ENCODE peak calls at places on chromosomes 13 and 19, in six cellular contexts. E, T, J, W, A and C are unnamed samples.

GRCh38 chr13:99941911-99942310 is 29.7 kb downstream of the ZIC5 start:
- DNase-seq in T (no peak), J (no peak), W (no peak), E (no peak), A (no peak), C (no peak)

GRCh38 chr19:44356383-44357111 is at the start of gene ZNF112:
- DNase-seq in W (peak), T (peak), J (peak), A (peak), E (peak), C (peak)

GRCh38 chr19:38735257-38735686 is 9.0 kb downstream of the CAPN12 start:
- DNase-seq in E (peak), W (no peak), J (no peak), T (no peak), A (peak), C (peak)

GRCh38 chr13:74132768-74133656 is 1.2 kb downstream of the KLF12 start:
- DNase-seq in W (peak), T (peak), E (no peak), J (no peak), A (peak), C (no peak)

GRCh38 chr13:70964124-70964523 is 855.9 kb upstream of the KLHL1 start:
- DNase-seq in J (no peak), E (peak), T (peak), W (no peak), A (no peak), C (no peak)

GRCh38 chr19:29294343-29294811 is 81.4 kb upstream of the UQCRFS1 start:
- DNase-seq in A (no peak), W (no peak), J (no peak), E (no peak), T (no peak), C (no peak)

GRCh38 chr19:48660854-48661731 is 11.7 kb downstream of the NTN5 start:
- DNase-seq in A (peak), E (peak), W (peak), J (peak), T (peak), C (peak)

GRCh38 chr13:114313061-114313860 is 1.0 kb upstream of the CHAMP1 start:
- DNase-seq in A (no peak), T (peak), J (no peak), E (peak), W (peak), C (no peak)

GRCh38 chr13:49620170-49620621 is 8.1 kb upstream of the ARL11 start:
- DNase-seq in T (no peak), J (no peak), E (no peak), A (no peak), W (no peak), C (no peak)

GRCh38 chr13:76953921-76954320 is 5.6 kb downstream of the ACOD1 start:
- DNase-seq in T (no peak), W (no peak), A (no peak), E (no peak), J (no peak), C (no peak)

GRCh38 chr19:47056416-47056815 is 8.0 kb upstream of the TMEM160 start:
- DNase-seq in J (no peak), A (no peak), W (no peak), T (no peak), E (no peak), C (no peak)

GRCh38 chr19:45346449-45346848 is 5.9 kb downstream of the KLC3 start:
- DNase-seq in W (no peak), E (no peak), A (no peak), J (no peak), T (no peak), C (no peak)

GRCh38 chr13:30299746-30300145 is 7.6 kb downstream of the KATNAL1 start:
- DNase-seq in J (no peak), A (no peak), E (no peak), W (no peak), T (peak), C (no peak)

GRCh38 chr13:111044087-111044830 is 70.9 kb upstream of the ARHGEF7 start:
- DNase-seq in W (no peak), A (no peak), J (no peak), E (no peak), T (no peak), C (no peak)

GRCh38 chr13:53311561-53311960 is 282.9 kb downstream of the OLFM4 start:
- DNase-seq in W (no peak), A (no peak), J (no peak), E (no peak), T (no peak), C (no peak)

GRCh38 chr13:41587490-41587889 is 130.1 kb downstream of the RGCC start:
- DNase-seq in A (no peak), E (no peak), W (no peak), T (no peak), J (no peak), C (no peak)

GRCh38 chr13:110445722-110446569 is 115.6 kb downstream of the RAB20 start:
- DNase-seq in W (no peak), A (no peak), E (peak), T (no peak), J (no peak), C (no peak)

GRCh38 chr19:10271543-10272086 is 695 bp downstream of the ICAM1 start:
- DNase-seq in T (peak), W (peak), A (no peak), E (no peak), J (no peak), C (no peak)

GRCh38 chr13:80755925-80756324 is 415.0 kb upstream of the SPRY2 start:
- DNase-seq in J (no peak), T (no peak), E (no peak), A (no peak), W (no peak), C (no peak)

GRCh38 chr13:45521292-45521691 is 56.6 kb downstream of the COG3 start:
- DNase-seq in E (peak), A (no peak), T (peak), J (no peak), W (no peak), C (no peak)

GRCh38 chr13:64553411-64554129 is 2676.6 kb downstream of the PCDH9 start:
- DNase-seq in E (peak), T (peak), A (no peak), W (no peak), J (no peak), C (no peak)

GRCh38 chr13:59281453-59281852 is 882.3 kb downstream of the DIAPH3 start:
- DNase-seq in A (no peak), T (no peak), E (no peak), W (no peak), J (no peak), C (no peak)

GRCh38 chr13:19601749-19602725 is 31.4 kb upstream of the MPHOSPH8 start:
- DNase-seq in A (no peak), J (peak), E (peak), W (peak), T (peak), C (peak)

GRCh38 chr19:37505958-37506386 is 767 bp upstream of the ZNF793 start:
- DNase-seq in E (no peak), W (no peak), T (no peak), J (no peak), A (no peak), C (no peak)

GRCh38 chr19:2495130-2495641 is 19.3 kb downstream of the GADD45B start:
- DNase-seq in T (peak), J (peak), A (peak), E (peak), W (peak), C (peak)

GRCh38 chr19:36032251-36033104 is at the start of gene CLIP3:
- DNase-seq in E (no peak), J (no peak), A (peak), T (peak), W (peak), C (peak)

GRCh38 chr13:98105929-98106336 is 37.0 kb upstream of the FARP1 start:
- DNase-seq in T (peak), A (no peak), E (peak), W (peak), J (no peak), C (no peak)

GRCh38 chr19:23283925-23284324 is 33.7 kb upstream of the ZNF724 start:
- DNase-seq in T (peak), W (peak), J (peak), A (no peak), E (peak), C (peak)

GRCh38 chr13:112617754-112618375 is 29.9 kb upstream of the TUBGCP3 start:
- DNase-seq in A (no peak), J (no peak), T (no peak), E (no peak), W (no peak), C (no peak)

GRCh38 chr19:36201684-36202083 is 12.8 kb downstream of the ZNF565 start:
- DNase-seq in W (no peak), A (no peak), J (no peak), T (no peak), E (no peak), C (no peak)

GRCh38 chr13:31987071-31987470 is 44.5 kb upstream of the FRY start:
- DNase-seq in W (no peak), A (no peak), J (no peak), T (no peak), E (no peak), C (no peak)

GRCh38 chr13:23985846-23986245 is 88.5 kb upstream of the C1QTNF9B start:
- DNase-seq in T (no peak), J (no peak), A (no peak), W (no peak), E (no peak), C (no peak)

GRCh38 chr13:37925878-37926473 is 56.4 kb upstream of the TRPC4 start:
- DNase-seq in T (no peak), A (no peak), W (no peak), J (no peak), E (no peak), C (no peak)

GRCh38 chr19:3513198-3514140 is 7.4 kb downstream of the FZR1 start:
- DNase-seq in W (peak), A (no peak), E (no peak), T (peak), J (peak), C (no peak)

GRCh38 chr13:109790951-109791605 is 4.7 kb upstream of the IRS2 start:
- DNase-seq in A (no peak), E (peak), W (no peak), J (no peak), T (peak), C (no peak)

GRCh38 chr19:40411125-40411842 is 1.9 kb downstream of the PRX start:
- DNase-seq in W (no peak), J (no peak), A (peak), T (no peak), E (no peak), C (no peak)

GRCh38 chr13:52597676-52598075 is 44.6 kb upstream of the HNRNPA1L2 start:
- DNase-seq in T (no peak), J (no peak), W (no peak), A (no peak), E (no peak), C (no peak)

GRCh38 chr13:60227168-60227567 is 63.4 kb upstream of the DIAPH3 start:
- DNase-seq in T (peak), J (no peak), E (no peak), A (no peak), W (no peak), C (no peak)

GRCh38 chr13:22561581-22561980 is 619.2 kb upstream of the SGCG start:
- DNase-seq in E (no peak), J (no peak), T (no peak), A (no peak), W (no peak), C (no peak)

GRCh38 chr13:28584873-28585317 is 74.0 kb upstream of the POMP start:
- DNase-seq in W (no peak), E (peak), A (no peak), J (no peak), T (peak), C (no peak)

GRCh38 chr19:33403221-33403972 is 29.9 kb downstream of the CEBPG start:
- DNase-seq in E (no peak), T (no peak), J (peak), A (peak), W (peak), C (no peak)

GRCh38 chr19:33401683-33402420 is 28.3 kb downstream of the CEBPG start:
- DNase-seq in A (peak), T (no peak), W (peak), J (no peak), E (no peak), C (no peak)

GRCh38 chr19:33400856-33401682 is 27.6 kb downstream of the CEBPG start:
- DNase-seq in W (peak), A (peak), T (no peak), E (no peak), J (no peak), C (peak)

GRCh38 chr19:33403973-33404304 is 30.4 kb downstream of the CEBPG start:
- DNase-seq in E (no peak), J (no peak), W (no peak), A (no peak), T (no peak), C (no peak)

DNA sequence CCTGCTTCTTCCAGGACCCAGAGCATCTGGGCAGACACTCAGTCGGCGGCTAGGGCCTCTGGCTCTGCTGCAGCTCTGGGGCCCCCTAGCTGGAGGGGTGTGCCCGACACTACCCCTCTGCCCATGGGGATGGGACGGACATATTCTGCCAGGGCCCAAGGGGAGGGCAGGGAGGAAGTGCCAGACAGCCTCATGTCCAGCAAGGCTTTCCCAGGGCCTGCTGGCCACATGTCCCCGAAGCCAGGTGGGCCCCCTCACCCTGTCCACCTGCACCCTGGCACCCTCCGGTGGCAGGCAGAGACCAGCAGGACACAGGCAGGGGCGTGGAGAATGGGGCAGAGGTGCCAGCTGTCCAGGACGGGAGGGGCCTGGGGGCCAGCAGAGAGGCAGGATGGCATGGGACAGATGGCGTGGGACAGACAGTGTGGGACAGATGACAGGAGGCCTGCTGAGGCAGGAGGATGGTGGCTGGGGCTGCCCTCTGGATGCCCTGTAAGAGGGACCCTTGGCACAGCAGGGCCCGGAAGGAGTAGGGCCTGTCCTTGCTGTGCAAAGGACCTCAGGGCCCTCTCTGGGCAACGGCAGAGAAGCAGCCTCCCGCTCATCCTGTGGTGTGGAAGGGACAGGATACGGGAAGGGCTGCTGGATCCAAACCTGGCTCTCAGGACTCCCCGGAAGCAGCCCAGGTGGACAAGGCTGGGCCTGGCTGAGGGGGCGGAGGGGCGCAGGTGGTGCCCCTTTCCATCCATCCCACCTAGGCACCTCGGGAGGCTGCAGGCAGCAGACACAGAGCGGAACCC is 29.1 kb downstream of the CEBPG start:
- DNase-seq in A (peak), J (no peak), T (no peak), E (no peak), W (peak), C (no peak)
- TF ChIP-seq CTCF in A (peak), J (no peak), T (no peak), E (peak), W (no peak), C (no peak)

DNA sequence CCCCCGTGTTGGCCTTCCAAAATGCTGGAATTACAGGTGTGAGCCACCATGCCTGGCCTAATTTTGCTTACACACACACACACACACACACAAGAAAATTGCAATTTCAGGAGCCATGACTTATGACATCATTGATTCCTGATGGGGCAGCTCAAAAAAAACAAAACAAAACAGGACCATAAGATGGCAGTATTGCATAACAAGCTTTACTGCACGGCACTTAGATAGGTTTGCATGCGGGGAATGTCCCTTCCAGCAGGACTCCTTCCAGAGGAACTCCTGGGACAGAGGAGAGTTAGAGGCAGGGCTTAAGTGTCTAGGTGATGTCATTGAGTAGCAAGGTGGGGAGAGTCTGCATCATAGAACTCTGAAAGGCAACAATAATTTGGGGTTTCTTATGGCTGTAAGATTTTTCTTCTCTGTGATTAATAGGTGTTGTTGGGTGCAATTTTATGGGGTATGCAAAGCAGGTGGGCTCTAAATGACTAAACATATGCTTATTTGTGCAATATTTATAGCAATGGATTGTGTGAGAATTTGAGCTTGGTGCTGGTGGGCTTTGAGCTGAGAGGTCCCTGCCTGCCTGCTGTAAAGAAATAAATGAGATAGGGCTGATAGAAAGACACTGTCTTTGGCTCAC is 9.0 kb upstream of the ACSBG2 start:
- DNase-seq in E (peak), W (no peak), A (no peak), T (peak), J (no peak), C (no peak)
- TF ChIP-seq CTCF in E (peak), W (peak), A (peak), T (peak), J (peak), C (no peak)

GRCh38 chr19:12935071-12935470 is 1.6 kb upstream of the FARSA start:
- DNase-seq in A (no peak), J (no peak), T (no peak), E (no peak), W (no peak), C (no peak)

GRCh38 chr19:12933287-12934072 is at the start of gene FARSA:
- DNase-seq in E (peak), A (peak), J (peak), T (peak), W (peak), C (peak)

GRCh38 chr19:12924621-12925310 is 5.7 kb upstream of the SYCE2 start:
- DNase-seq in A (no peak), T (no peak), E (no peak), J (no peak), W (no peak), C (no peak)

GRCh38 chr19:12932392-12933286 is 872 bp downstream of the FARSA start:
- DNase-seq in J (no peak), T (no peak), A (no peak), E (peak), W (no peak), C (no peak)

GRCh38 chr19:12930002-12930645 is 3.4 kb downstream of the FARSA start:
- DNase-seq in W (no peak), A (no peak), J (no peak), T (no peak), E (no peak), C (no peak)
- TF ChIP-seq CTCF in W (no peak), A (no peak), J (no peak), T (no peak), E (peak), C (no peak)

GRCh38 chr19:13363235-13363634 is 143.0 kb downstream of the CACNA1A start:
- DNase-seq in E (no peak), T (no peak), A (no peak), J (no peak), W (no peak), C (no peak)

GRCh38 chr19:13370948-13371347 is 135.3 kb downstream of the CACNA1A start:
- DNase-seq in E (no peak), J (no peak), T (no peak), A (no peak), W (no peak), C (no peak)

GRCh38 chr19:13363954-13364353 is 142.3 kb downstream of the CACNA1A start:
- DNase-seq in T (no peak), E (no peak), A (no peak), W (no peak), J (no peak), C (no peak)

GRCh38 chr19:13366529-13367143 is 139.6 kb downstream of the CACNA1A start:
- DNase-seq in W (no peak), A (no peak), E (peak), J (no peak), T (peak), C (no peak)
- TF ChIP-seq CTCF in W (peak), A (no peak), E (peak), J (no peak), T (peak), C (peak)